ENCODE peak calls at places on chromosomes 2 and 18, in four cellular contexts. V is astrocyte of the spinal cord; S is cardiac fibroblast; K is CD4-positive, alpha-beta memory T cell. C is an unnamed sample.

GRCh38 chr2:168465594-168465993 is 9.5 kb downstream of the CERS6 start:
- DNase-seq in V (no peak), K (no peak), S (peak; percentile 38), C (no peak)

GRCh38 chr2:107936427-107937359 is 49.6 kb upstream of the SLC5A7 start:
- DNase-seq in S (no peak), K (no peak), V (no peak), C (no peak)

GRCh38 chr2:128433911-128434550 is 115.4 kb upstream of the HS6ST1 start:
- DNase-seq in S (no peak), K (no peak), V (no peak), C (peak; percentile 21)

GRCh38 chr2:20299113-20299512 is 51.5 kb downstream of the PUM2 start:
- DNase-seq in S (no peak), V (no peak), K (no peak), C (no peak)

GRCh38 chr2:101986386-101986785 is 5.4 kb upstream of the IL1R2 start:
- DNase-seq in K (no peak), S (no peak), V (no peak), C (no peak)

GRCh38 chr2:29611261-29611660 is 310.1 kb downstream of the ALK start:
- DNase-seq in V (no peak), S (no peak), K (no peak), C (no peak)

GRCh38 chr2:147177449-147177848 is 667.4 kb upstream of the ACVR2A start:
- DNase-seq in V (no peak), K (no peak), S (peak; percentile 49), C (no peak)

GRCh38 chr2:236503583-236503982 is 66.0 kb upstream of the ACKR3 start:
- DNase-seq in K (no peak), S (no peak), V (no peak), C (peak; percentile 48)

GRCh38 chr18:36153771-36154170 is 24.1 kb downstream of the ELP2 start:
- DNase-seq in V (no peak), S (no peak), K (no peak), C (no peak)

GRCh38 chr2:24015562-24016375 is 5.9 kb downstream of the MFSD2B start:
- DNase-seq in V (peak; percentile 64), K (no peak), S (peak; percentile 62), C (no peak)

GRCh38 chr2:216474925-216475670 is 23.5 kb upstream of the RPL37A start:
- DNase-seq in S (no peak), K (no peak), V (no peak), C (no peak)

GRCh38 chr2:128237081-128237534 is 81.6 kb downstream of the HS6ST1 start:
- DNase-seq in S (peak; percentile 31), K (no peak), V (no peak), C (no peak)

GRCh38 chr2:111900859-111901258 is 2.5 kb downstream of the MERTK start:
- DNase-seq in K (no peak), V (peak; percentile 45), S (peak; percentile 52), C (no peak)

GRCh38 chr2:200127852-200128251 is 172.5 kb downstream of the MAIP1 start:
- DNase-seq in S (peak; percentile 26), K (no peak), V (peak; percentile 26), C (no peak)

DNA sequence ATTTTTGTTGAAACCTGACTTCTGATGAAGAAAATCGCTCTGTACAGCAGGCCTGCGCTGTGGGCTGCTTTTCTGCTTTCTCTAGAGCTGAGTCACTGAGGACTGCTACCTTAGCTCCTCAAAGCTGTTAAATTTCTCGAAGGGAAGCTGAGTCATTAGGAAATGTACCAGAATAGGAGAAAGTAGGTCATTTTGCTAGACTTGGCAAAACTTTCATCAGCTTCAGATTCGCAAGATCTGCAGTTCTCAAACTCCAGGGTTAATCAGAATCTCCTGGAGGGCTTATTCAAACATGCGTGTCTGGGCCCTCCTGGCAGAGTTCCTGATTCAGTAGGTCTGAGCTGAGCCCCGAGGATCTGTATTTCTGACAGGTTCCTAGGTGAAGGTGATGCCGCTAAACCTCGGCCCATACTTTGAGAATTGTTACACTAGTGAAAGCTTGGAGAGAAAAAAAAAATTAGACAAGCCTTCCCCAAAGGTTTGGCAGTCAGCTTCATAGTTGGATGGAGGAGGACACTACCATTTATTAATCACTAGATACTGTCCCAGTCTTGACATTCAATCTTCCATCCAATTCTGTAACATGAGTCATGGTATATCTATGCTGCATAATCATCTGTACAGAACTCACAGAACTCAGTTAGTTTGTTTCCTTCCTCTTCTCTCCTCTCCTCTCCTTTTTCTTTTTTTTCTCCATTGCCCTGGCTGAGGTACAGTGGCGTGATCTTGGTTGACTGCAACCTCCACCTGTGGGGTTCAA is 297.6 kb downstream of the PARD3B start:
- DNase-seq in S (peak; percentile 89), K (no peak), V (peak; percentile 94), C (peak; percentile 54)
- H3K4me3 ChIP-seq in S (peak overlapping the region; percentile 38), K (no peak overlapping the region), V (no peak overlapping the region), C (no peak overlapping the region)

GRCh38 chr2:156320491-156320896 is 12.0 kb downstream of the NR4A2 start:
- DNase-seq in V (no peak), K (no peak), S (no peak), C (no peak)
- H3K4me3 ChIP-seq in V (peak overlapping the region; percentile 28), K (no peak overlapping the region), S (peak overlapping the region; percentile 53), C (peak overlapping the region; percentile 58)

GRCh38 chr2:98467652-98468051 is 23.0 kb downstream of the INPP4A start:
- DNase-seq in S (no peak), V (no peak), K (no peak), C (no peak)

GRCh38 chr2:98467082-98467536 is 22.5 kb downstream of the INPP4A start:
- DNase-seq in S (no peak), V (no peak), K (no peak), C (no peak)

GRCh38 chr2:98464772-98465310 is 20.2 kb downstream of the INPP4A start:
- DNase-seq in V (no peak), S (no peak), K (peak; percentile 60), C (no peak)

GRCh38 chr2:98463988-98464771 is 19.5 kb downstream of the INPP4A start:
- DNase-seq in V (no peak), K (peak; percentile 60), S (no peak), C (no peak)

GRCh38 chr2:98465456-98466201 is 21.0 kb downstream of the INPP4A start:
- DNase-seq in S (peak; percentile 84), V (peak; percentile 67), K (peak; percentile 84), C (peak; percentile 92)
- H3K4me3 ChIP-seq in S (no peak overlapping the region), V (no peak overlapping the region), K (peak overlapping the region; percentile 33), C (no peak overlapping the region)

DNA sequence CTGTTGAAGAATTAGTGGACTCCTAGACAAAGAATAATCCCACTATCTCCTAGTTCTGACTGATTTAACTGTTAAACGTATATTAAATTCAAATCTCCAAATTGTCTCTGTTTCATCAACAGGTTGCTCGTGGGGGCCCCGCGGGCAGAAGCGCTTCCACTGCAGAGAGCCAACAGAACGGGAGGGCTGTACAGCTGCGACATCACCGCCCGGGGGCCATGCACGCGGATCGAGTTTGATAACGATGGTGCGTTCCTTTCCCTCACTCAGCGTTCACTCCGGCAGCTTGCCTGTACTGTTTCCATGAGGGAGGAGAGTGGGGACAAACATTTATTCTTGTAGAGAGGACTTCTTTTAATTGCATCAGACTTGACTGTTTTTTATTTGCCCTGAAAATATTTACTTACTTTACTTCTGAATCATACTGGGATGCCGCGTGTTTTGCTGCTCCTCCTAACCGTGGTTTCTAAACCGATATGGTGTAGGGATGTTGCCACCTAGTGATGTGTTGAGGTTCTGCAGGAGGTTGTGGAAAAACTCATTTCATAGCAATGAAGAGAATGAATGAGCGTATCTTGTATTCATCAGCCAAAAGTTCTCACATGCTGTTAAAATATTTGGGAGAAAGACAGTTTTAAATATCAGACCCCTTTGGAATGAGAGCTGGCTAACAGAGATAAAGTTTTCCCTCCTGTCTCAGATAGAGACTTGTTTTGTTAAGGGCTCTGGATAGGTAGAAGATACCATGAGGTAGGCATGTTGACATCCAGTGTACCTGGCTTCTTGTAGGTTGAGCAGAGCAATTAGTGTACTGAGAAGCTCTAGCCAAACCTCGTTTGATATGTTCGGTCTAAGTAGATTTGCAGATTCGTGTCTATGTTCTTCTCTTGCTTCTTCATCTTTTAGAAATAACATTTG is 38.3 kb downstream of the ITGA6 start:
- DNase-seq in S (peak; percentile 86), V (peak; percentile 85), K (peak; percentile 75), C (no peak)
- H3K4me3 ChIP-seq in S (peak overlapping the region; percentile 48), V (peak overlapping the region; percentile 20), K (peak overlapping the region; percentile 1), C (peak overlapping the region; percentile 54)

C was measured in dorsolateral prefrontal cortex.